ENCODE peak calls at places on chromosomes 7 and 10, in nine cellular contexts. J, W, V, L, H, T, A, Z and Q are unnamed samples.
A peak's percentile ranks its signal among the peaks of the same experiment; 100 is the strongest.

GRCh38 chr7:11188529-11189310 is 215.0 kb downstream of the PHF14 start:
- DNase-seq in J (peak; percentile 64), W (no peak), V (no peak), L (no peak), H (no peak), T (no peak), A (no peak), Z (no peak), Q (no peak)

GRCh38 chr10:85642421-85643170 is 724.0 kb downstream of the GRID1 start:
- DNase-seq in J (no peak), W (peak; percentile 74), V (peak; percentile 93), L (peak; percentile 65), H (no peak), T (peak; percentile 84), A (no peak), Z (peak; percentile 93), Q (peak; percentile 98)

GRCh38 chr10:65898055-65898454 is 1027.8 kb upstream of the LRRTM3 start:
- DNase-seq in J (no peak), W (no peak), V (no peak), L (no peak), H (no peak), T (no peak), A (no peak), Z (no peak), Q (no peak)

GRCh38 chr7:129569811-129570215 is 41.7 kb upstream of the NRF1 start:
- DNase-seq in J (no peak), W (peak; percentile 93), V (peak; percentile 93), L (peak; percentile 89), H (no peak), T (peak; percentile 92), A (peak; percentile 62), Z (peak; percentile 82), Q (peak; percentile 86)

GRCh38 chr7:100819586-100819985 is 7.7 kb downstream of the EPHB4 start:
- DNase-seq in J (peak; percentile 0), W (no peak), V (no peak), L (no peak), H (peak; percentile 75), T (no peak), A (no peak), Z (no peak), Q (no peak)

GRCh38 chr10:76049581-76050290 is 618.3 kb downstream of the LRMDA start:
- DNase-seq in J (no peak), W (peak; percentile 48), V (no peak), L (no peak), H (no peak), T (peak; percentile 50), A (no peak), Z (peak; percentile 16), Q (peak; percentile 48)

GRCh38 chr10:33487014-33487776 is 152.7 kb upstream of the NRP1 start:
- DNase-seq in J (no peak), W (peak; percentile 42), V (no peak), L (no peak), H (no peak), T (peak; percentile 20), A (no peak), Z (no peak), Q (no peak)

GRCh38 chr10:49282306-49282705 is 16.7 kb upstream of the C10orf71 start:
- DNase-seq in J (no peak), W (no peak), V (no peak), L (no peak), H (no peak), T (no peak), A (no peak), Z (no peak), Q (no peak)

GRCh38 chr7:44274623-44274975 is 50.8 kb downstream of the CAMK2B start:
- DNase-seq in J (no peak), W (no peak), V (no peak), L (no peak), H (peak; percentile 34), T (no peak), A (no peak), Z (no peak), Q (no peak)

GRCh38 chr7:44276571-44277101 is 48.8 kb downstream of the CAMK2B start:
- DNase-seq in J (no peak), W (no peak), V (no peak), L (no peak), H (peak; percentile 42), T (no peak), A (peak; percentile 39), Z (no peak), Q (no peak)

GRCh38 chr7:44277391-44277790 is 48.0 kb downstream of the CAMK2B start:
- DNase-seq in J (no peak), W (no peak), V (no peak), L (no peak), H (peak; percentile 34), T (no peak), A (peak; percentile 24), Z (no peak), Q (no peak)

GRCh38 chr7:44275146-44275545 is 50.2 kb downstream of the CAMK2B start:
- DNase-seq in J (no peak), W (no peak), V (no peak), L (no peak), H (peak; percentile 29), T (no peak), A (no peak), Z (no peak), Q (no peak)

DNA sequence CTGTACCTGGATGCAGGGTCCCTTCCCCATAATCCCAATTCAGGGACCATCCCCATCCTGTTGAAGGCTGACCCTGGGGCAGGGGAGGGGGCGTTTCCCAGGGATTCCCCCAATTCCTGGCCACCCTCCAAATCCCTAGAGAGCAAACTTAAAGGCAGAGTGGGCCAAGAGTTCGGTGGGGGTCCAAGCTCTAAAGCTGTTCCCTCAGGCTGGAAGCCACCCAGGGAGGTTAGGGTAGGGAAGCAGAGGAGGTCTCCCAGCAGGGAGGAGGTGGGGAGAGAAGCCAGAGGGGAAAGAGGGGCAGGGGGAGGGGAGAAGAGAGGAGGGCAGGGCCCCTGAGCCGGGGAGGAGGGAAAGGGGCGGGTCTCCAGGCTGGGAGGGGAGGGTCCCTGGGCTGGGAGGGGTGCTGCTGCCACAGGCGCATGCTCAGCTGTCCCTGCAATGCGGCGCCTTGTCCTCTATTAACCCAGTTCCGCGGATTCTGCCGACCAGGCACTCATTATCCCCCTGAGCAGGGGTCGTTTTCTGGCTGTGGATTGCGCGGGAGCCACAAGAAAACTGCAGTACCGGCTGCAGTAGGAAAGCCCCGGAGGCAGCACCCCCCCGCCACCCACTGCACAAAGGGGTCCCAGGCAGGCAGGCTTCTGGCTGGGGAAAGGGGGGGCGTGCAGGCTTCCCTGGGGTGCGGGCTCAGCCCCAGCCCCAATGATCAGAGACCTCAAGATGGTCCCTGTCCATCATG is 49.4 kb downstream of the CAMK2B start:
- DNase-seq in J (peak; percentile 91), W (no peak), V (no peak), L (no peak), H (peak; percentile 52), T (no peak), A (peak; percentile 39), Z (no peak), Q (no peak)
- H3K4me3 ChIP-seq in J (peak overlapping the region; percentile 57), W (no peak overlapping the region), V (no peak overlapping the region), L (no peak overlapping the region), H (no peak overlapping the region), T (no peak overlapping the region), A (no peak overlapping the region), Z (no peak overlapping the region), Q (no peak overlapping the region)

DNA sequence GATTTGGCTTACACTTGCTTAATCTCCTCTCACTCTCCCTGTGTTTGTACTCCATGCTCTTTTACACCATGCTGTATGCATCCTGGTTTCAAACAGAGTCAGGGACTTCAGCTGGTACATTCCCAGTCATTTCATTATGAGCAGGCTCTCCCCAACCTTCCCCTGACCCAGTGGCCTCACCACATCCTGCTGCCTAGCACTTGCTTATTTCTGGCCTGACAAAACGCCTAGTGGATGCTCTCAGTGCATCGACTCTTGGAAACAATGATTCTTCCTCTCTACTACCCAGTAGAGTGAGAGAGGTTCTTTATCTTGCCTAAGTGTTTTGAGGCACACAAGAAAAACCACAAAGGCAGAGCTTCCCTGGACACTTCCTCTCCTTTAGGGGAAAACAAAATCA is 63.4 kb downstream of the CAV1 start:
- DNase-seq in J (peak; percentile 17), W (peak; percentile 59), V (no peak), L (no peak), H (no peak), T (peak; percentile 84), A (no peak), Z (no peak), Q (no peak)
- TF ChIP-seq CTCF in J (no peak), W (no peak), V (no peak), L (no peak), H (no peak), T (peak; percentile 37), A (no peak), Z (no peak), Q (no peak)

GRCh38 chr7:45088821-45089313 is at the start of gene NACAD:
- DNase-seq in J (peak; percentile 53), W (no peak), V (no peak), L (no peak), H (peak; percentile 62), T (no peak), A (peak; percentile 56), Z (no peak), Q (no peak)
- H3K4me3 ChIP-seq in J (peak within 1 kb of the TSS; percentile 83), W (no peak within 1 kb of the TSS), V (peak within 1 kb of the TSS; percentile 18), L (no peak within 1 kb of the TSS), H (peak within 1 kb of the TSS; percentile 50), T (peak within 1 kb of the TSS; percentile 67), A (peak within 1 kb of the TSS; percentile 52), Z (peak within 1 kb of the TSS; percentile 63), Q (peak within 1 kb of the TSS; percentile 49)

GRCh38 chr7:111853231-111853990 is 291.1 kb upstream of the IMMP2L start:
- DNase-seq in J (peak; percentile 32), W (no peak), V (no peak), L (no peak), H (no peak), T (peak; percentile 32), A (no peak), Z (no peak), Q (no peak)

GRCh38 chr7:111858331-111858730 is 296.0 kb upstream of the IMMP2L start:
- DNase-seq in J (no peak), W (no peak), V (no peak), L (no peak), H (no peak), T (no peak), A (no peak), Z (no peak), Q (no peak)

GRCh38 chr7:111852081-111852480 is 289.8 kb upstream of the IMMP2L start:
- DNase-seq in J (peak; percentile 41), W (no peak), V (no peak), L (no peak), H (no peak), T (no peak), A (no peak), Z (no peak), Q (no peak)

GRCh38 chr7:111855161-111855841 is 293.0 kb upstream of the IMMP2L start:
- DNase-seq in J (peak; percentile 77), W (peak; percentile 62), V (peak; percentile 40), L (peak; percentile 21), H (no peak), T (peak; percentile 76), A (no peak), Z (peak; percentile 12), Q (peak; percentile 26)

GRCh38 chr7:111855842-111856227 is 293.5 kb upstream of the IMMP2L start:
- DNase-seq in J (peak; percentile 35), W (peak; percentile 12), V (peak; percentile 36), L (no peak), H (no peak), T (peak; percentile 13), A (no peak), Z (no peak), Q (no peak)
- TF ChIP-seq CTCF in J (peak; percentile 62), W (no peak), V (no peak), L (peak; percentile 32), H (no peak), T (peak; percentile 35), A (no peak), Z (peak; percentile 14), Q (peak; percentile 46)

GRCh38 chr10:3780766-3781457 is 4.1 kb downstream of the KLF6 start:
- DNase-seq in J (no peak), W (no peak), V (peak; percentile 25), L (no peak), H (no peak), T (peak; percentile 40), A (no peak), Z (no peak), Q (no peak)
- H3K4me3 ChIP-seq in J (no peak overlapping the region), W (peak overlapping the region; percentile 96), V (peak overlapping the region; percentile 97), L (peak overlapping the region; percentile 81), H (peak overlapping the region; percentile 91), T (peak overlapping the region; percentile 97), A (peak overlapping the region; percentile 87), Z (peak overlapping the region; percentile 87), Q (peak overlapping the region; percentile 84)